ENCODE peak calls at places on chromosome X, in four cellular contexts. Y, Q, V and T are unnamed samples.

GRCh38 chrX:10633722-10634121 is 13.3 kb upstream of the MID1 start:
- DNase-seq in V (no peak), Q (peak), Y (no peak), T (no peak)

GRCh38 chrX:71253253-71254091 is 468 bp downstream of the ZMYM3 start:
- DNase-seq in Y (peak), V (peak), Q (peak), T (peak)

GRCh38 chrX:13742397-13743176 is 8.0 kb downstream of the OFD1 start:
- DNase-seq in V (no peak), Y (peak), Q (no peak), T (peak)

GRCh38 chrX:46637937-46638336 is 64.4 kb downstream of the CHST7 start:
- DNase-seq in Y (no peak), V (no peak), Q (peak), T (peak)

GRCh38 chrX:46444011-46444410 is 101.2 kb downstream of the ZNF674 start:
- DNase-seq in Q (peak), V (no peak), Y (no peak), T (no peak)

GRCh38 chrX:13747836-13748235 is 13.3 kb downstream of the OFD1 start:
- DNase-seq in Y (no peak), V (peak), Q (no peak), T (peak)

GRCh38 chrX:11533211-11533651 is 132.5 kb downstream of the ARHGAP6 start:
- DNase-seq in Y (peak), Q (peak), V (no peak), T (no peak)

GRCh38 chrX:72122621-72123275 is 9.0 kb downstream of the RTL5 start:
- DNase-seq in Q (no peak), Y (no peak), V (no peak), T (no peak)

GRCh38 chrX:1443496-1444075 is 9.1 kb downstream of the ASMTL start:
- DNase-seq in V (peak), Q (no peak), Y (no peak), T (peak)

GRCh38 chrX:148984238-148984637 is 483.8 kb downstream of the AFF2 start:
- DNase-seq in Y (no peak), V (no peak), Q (no peak), T (no peak)

GRCh38 chrX:124467202-124467601 is 120.8 kb downstream of the SH2D1A start:
- DNase-seq in Y (no peak), V (no peak), Q (no peak), T (no peak)

GRCh38 chrX:154419688-154420401 is 8.5 kb downstream of the TAFAZZIN start:
- DNase-seq in Y (no peak), V (no peak), Q (no peak), T (no peak)

GRCh38 chrX:39953879-39954278 is 143.9 kb downstream of the BCOR start:
- DNase-seq in Y (no peak), V (no peak), Q (peak), T (no peak)